ENCODE peak calls at places on chromosomes 12 and 14, in four cellular contexts. M, V, W and R are unnamed samples.

GRCh38 chr12:111034911-111035577 is 114.7 kb upstream of the MYL2 start:
- DNase-seq in M (no peak), V (peak; percentile 68), W (no peak), R (no peak)

GRCh38 chr14:95043314-95043713 is 114.0 kb downstream of the DICER1 start:
- DNase-seq in M (no peak), V (no peak), W (no peak), R (no peak)

GRCh38 chr12:10130042-10130441 is at the start of gene CLEC7A:
- DNase-seq in M (no peak), W (no peak), V (no peak), R (no peak)

GRCh38 chr12:121620328-121620891 is 5.9 kb upstream of the ORAI1 start:
- DNase-seq in W (no peak), M (peak; percentile 23), V (no peak), R (no peak)

GRCh38 chr12:121949643-121950397 is 31.4 kb downstream of the CFAP251 start:
- DNase-seq in M (no peak), W (peak; percentile 82), V (no peak), R (no peak)

GRCh38 chr12:114933428-114934160 is 249.6 kb upstream of the TBX3 start:
- DNase-seq in V (peak; percentile 6), M (no peak), W (peak; percentile 46), R (peak; percentile 73)

GRCh38 chr14:104355949-104356737 is 217.8 kb downstream of the KIF26A start:
- DNase-seq in M (no peak), W (no peak), V (peak; percentile 62), R (no peak)

GRCh38 chr12:31589896-31590729 is 823 bp downstream of the DENND5B start:
- DNase-seq in W (peak; percentile 89), V (peak; percentile 83), M (peak; percentile 54), R (peak; percentile 36)

GRCh38 chr14:76784881-76785280 is 23.6 kb downstream of the VASH1 start:
- DNase-seq in V (peak; percentile 92), M (peak; percentile 95), W (peak; percentile 79), R (peak; percentile 60)

GRCh38 chr12:112170376-112170775 is 45.0 kb downstream of the TRAFD1 start:
- DNase-seq in V (peak; percentile 58), M (peak; percentile 80), W (no peak), R (no peak)

GRCh38 chr12:48934312-48934706 is 9.0 kb upstream of the FKBP11 start:
- DNase-seq in W (peak; percentile 23), V (peak; percentile 33), M (peak; percentile 25), R (no peak)

GRCh38 chr14:64721899-64722298 is 17.7 kb downstream of the PLEKHG3 start:
- DNase-seq in W (no peak), M (no peak), V (no peak), R (no peak)

GRCh38 chr14:63840981-63841380 is 11.8 kb upstream of the SYNE2 start:
- DNase-seq in V (no peak), W (peak; percentile 44), M (no peak), R (no peak)

GRCh38 chr12:57224973-57225679 is 4.4 kb upstream of the SHMT2 start:
- DNase-seq in W (no peak), V (no peak), M (no peak), R (no peak)

GRCh38 chr14:69358966-69359365 is 39.1 kb downstream of the ERH start:
- DNase-seq in M (no peak), W (no peak), V (no peak), R (no peak)

GRCh38 chr14:78633747-78634146 is 463.6 kb downstream of the NRXN3 start:
- DNase-seq in V (no peak), W (no peak), M (no peak), R (no peak)

GRCh38 chr12:12365931-12366431 is 9.1 kb downstream of the BORCS5 start:
- DNase-seq in V (peak; percentile 43), M (no peak), W (no peak), R (no peak)

GRCh38 chr12:89354630-89354931 is 2.3 kb upstream of the DUSP6 start:
- DNase-seq in V (no peak), W (no peak), M (no peak), R (no peak)

GRCh38 chr12:39372929-39373328 is 70.0 kb downstream of the KIF21A start:
- DNase-seq in W (no peak), V (no peak), M (no peak), R (no peak)

GRCh38 chr12:53145383-53145782 is 35.1 kb upstream of the ZNF740 start:
- DNase-seq in W (peak; percentile 84), V (no peak), M (no peak), R (no peak)

GRCh38 chr14:21269252-21270046 is at the start of gene HNRNPC:
- DNase-seq in V (peak; percentile 93), M (peak; percentile 96), W (peak; percentile 100), R (peak; percentile 100)

GRCh38 chr14:47022721-47023120 is 371.1 kb upstream of the RPL10L start:
- DNase-seq in V (no peak), W (no peak), M (no peak), R (no peak)

GRCh38 chr12:101927042-101927441 is 49.7 kb downstream of the DRAM1 start:
- DNase-seq in V (no peak), M (no peak), W (no peak), R (no peak)

GRCh38 chr12:64610660-64611429 is 550 bp downstream of the RASSF3 start:
- DNase-seq in W (peak; percentile 44), M (peak; percentile 76), V (peak; percentile 82), R (no peak)

GRCh38 chr12:42070056-42070455 is 74.6 kb downstream of the GXYLT1 start:
- DNase-seq in W (no peak), V (no peak), M (no peak), R (no peak)

GRCh38 chr14:102772781-102773570 is 4.3 kb upstream of the TRAF3 start:
- DNase-seq in V (no peak), W (peak; percentile 43), M (no peak), R (no peak)

GRCh38 chr14:29016050-29016900 is 249.7 kb downstream of the FOXG1 start:
- DNase-seq in W (peak; percentile 78), V (peak; percentile 7), M (peak; percentile 15), R (no peak)

GRCh38 chr12:132433641-132434395 is 56.1 kb upstream of the FBRSL1 start:
- DNase-seq in M (no peak), W (no peak), V (peak; percentile 51), R (no peak)

GRCh38 chr14:58787601-58788000 is 149.8 kb downstream of the DACT1 start:
- DNase-seq in V (no peak), M (no peak), W (no peak), R (no peak)

GRCh38 chr12:1445807-1446206 is 148.6 kb downstream of the FBXL14 start:
- DNase-seq in M (no peak), W (no peak), V (no peak), R (no peak)

GRCh38 chr12:111410229-111411186 is 4.8 kb downstream of the SH2B3 start:
- DNase-seq in V (peak; percentile 76), W (no peak), M (no peak), R (no peak)

DNA sequence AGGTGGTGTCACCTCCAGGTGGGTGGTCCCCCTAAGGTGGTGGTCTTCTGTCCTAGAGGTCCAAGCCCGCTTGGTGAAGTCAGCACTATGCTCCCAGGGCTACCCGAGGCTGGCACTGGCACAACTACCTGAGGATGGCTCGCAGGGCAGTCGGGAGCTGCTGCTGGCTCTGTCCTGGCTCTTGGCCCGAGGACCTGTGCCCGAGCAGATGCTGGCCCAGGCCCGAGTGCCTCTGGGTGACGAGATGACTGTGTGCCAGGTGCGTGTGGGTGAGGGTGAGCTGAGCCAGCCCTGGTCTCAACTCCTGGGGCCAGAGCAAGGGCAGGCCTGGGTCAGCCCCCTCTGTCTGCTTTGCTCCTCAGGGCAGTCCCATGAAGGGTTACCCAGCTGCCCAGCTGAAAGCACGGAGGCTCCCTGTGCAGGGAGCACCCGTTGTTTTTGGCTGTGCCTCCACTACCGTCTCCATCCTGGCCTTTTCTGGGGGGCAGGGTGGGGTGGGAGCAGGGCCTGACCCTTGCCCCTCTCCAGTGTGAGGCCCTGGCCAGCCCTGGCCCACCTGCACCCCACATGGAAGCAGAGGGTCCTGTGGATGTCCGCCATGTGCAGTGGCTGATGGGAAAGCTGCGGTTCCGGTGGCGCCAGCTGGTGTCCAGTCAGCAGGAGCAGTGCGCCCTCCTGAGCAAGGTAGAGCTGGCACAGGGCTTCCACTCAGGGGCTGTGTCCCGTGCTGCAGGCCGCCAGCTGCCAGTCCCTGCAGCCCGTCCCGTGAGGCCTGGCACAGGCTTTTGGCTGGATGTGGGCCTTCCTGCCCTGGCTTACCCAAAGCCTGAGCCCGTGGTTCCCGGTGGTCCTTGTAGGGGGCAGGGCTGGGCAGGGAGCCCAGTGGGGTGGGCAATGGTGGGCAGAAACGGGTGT is 1.3 kb downstream of the TEDC1 start:
- DNase-seq in W (no peak), M (no peak), V (no peak), R (no peak)
- TF ChIP-seq ELF1 in W (no peak), M (no peak), V (no peak), R (no peak)

GRCh38 chr14:82872494-82872893 is 1338.8 kb upstream of the SEL1L start:
- DNase-seq in V (peak; percentile 6), M (no peak), W (no peak), R (no peak)
- TF ChIP-seq CTCF in V (peak; percentile 57), M (no peak), W (no peak), R (no peak)

GRCh38 chr12:6961278-6961694 is 9.2 kb downstream of the PHB2 start:
- DNase-seq in V (peak; percentile 34), M (peak; percentile 51), W (no peak), R (no peak)
- TF ChIP-seq ELF1 in V (no peak), M (no peak), W (no peak), R (no peak)

GRCh38 chr14:90274019-90274418 is 17.7 kb downstream of the PSMC1 start:
- DNase-seq in W (no peak), M (no peak), V (peak; percentile 52), R (no peak)
- TF ChIP-seq CTCF in W (no peak), M (no peak), V (no peak), R (no peak)

GRCh38 chr12:65878540-65878939 is 54.3 kb downstream of the HMGA2 start:
- DNase-seq in M (no peak), W (no peak), V (no peak), R (no peak)

GRCh38 chr12:65871865-65872645 is 47.8 kb downstream of the HMGA2 start:
- DNase-seq in M (no peak), V (no peak), W (no peak), R (no peak)

GRCh38 chr12:65876898-65877721 is 52.8 kb downstream of the HMGA2 start:
- DNase-seq in V (no peak), M (no peak), W (peak; percentile 49), R (no peak)

GRCh38 chr12:65877836-65878235 is 53.6 kb downstream of the HMGA2 start:
- DNase-seq in M (no peak), V (no peak), W (no peak), R (no peak)

DNA sequence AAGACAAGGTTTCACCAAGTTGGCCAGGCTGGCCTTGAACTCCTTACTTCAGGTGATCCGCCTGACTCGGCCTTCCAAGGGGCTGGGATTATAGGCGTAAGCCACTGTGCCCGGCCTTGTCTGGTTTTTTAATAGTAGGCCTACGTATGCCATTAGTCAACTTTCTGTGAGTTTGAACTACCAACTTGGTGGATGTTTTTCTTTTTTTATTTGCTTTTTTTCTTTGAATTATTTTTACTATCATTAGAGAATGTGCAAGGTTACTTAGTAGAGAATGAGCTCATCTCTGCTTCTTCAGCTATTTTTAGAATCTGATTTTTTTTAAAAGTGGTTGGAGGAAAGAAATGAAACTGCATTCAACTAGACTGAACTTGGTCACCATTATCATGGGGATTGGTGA is 51.4 kb downstream of the HMGA2 start:
- DNase-seq in W (no peak), M (no peak), V (no peak), R (no peak)
- TF ChIP-seq ELF1 in W (no peak), M (no peak), V (no peak), R (no peak)